ENCODE peak calls at places on chromosomes 7 and 10, in five cellular contexts. B is fibroblast of pulmonary artery, J is fibroblast of lung, N is fibroblast of mammary gland, U is prostate gland. W is an unnamed sample.

GRCh38 chr7:44224216-44224950 is 23.6 kb downstream of the YKT6 start:
- DNase-seq in N (no peak), J (no peak), U (no peak), B (no peak), W (peak)

GRCh38 chr10:30422296-30422695 is 11.7 kb upstream of the MAP3K8 start:
- DNase-seq in J (no peak), B (no peak), N (no peak), U (no peak), W (no peak)

GRCh38 chr7:102189756-102190155 is 96.9 kb upstream of the SH2B2 start:
- DNase-seq in J (no peak), N (no peak), U (no peak), B (no peak), W (no peak)

GRCh38 chr7:108456845-108457540 is 757 bp upstream of the NRCAM start:
- DNase-seq in U (no peak), B (no peak), J (no peak), N (no peak), W (no peak)

GRCh38 chr7:98514211-98515150 is 102.6 kb upstream of the NPTX2 start:
- DNase-seq in B (no peak), N (no peak), U (no peak), J (no peak), W (no peak)

GRCh38 chr7:140230517-140230861 is 53.7 kb upstream of the KDM7A start:
- DNase-seq in J (no peak), B (no peak), N (no peak), U (peak), W (no peak)

GRCh38 chr7:80135306-80136104 is 874 bp downstream of the GNAI1 start:
- DNase-seq in N (peak), J (peak), U (no peak), B (peak), W (peak)

GRCh38 chr10:114258274-114258840 is 19.3 kb downstream of the VWA2 start:
- DNase-seq in N (no peak), U (no peak), B (no peak), J (peak), W (no peak)

GRCh38 chr7:69739182-69739581 is 140.9 kb downstream of the AUTS2 start:
- DNase-seq in J (no peak), B (no peak), U (no peak), N (peak), W (peak)

GRCh38 chr7:79741684-79742083 is 288.2 kb upstream of the MAGI2 start:
- DNase-seq in J (no peak), U (no peak), N (peak), B (peak), W (no peak)

GRCh38 chr7:120272896-120273475 is at the start of gene KCND2:
- DNase-seq in J (peak), B (peak), N (peak), U (no peak), W (no peak)
- H3K4me3 ChIP-seq in J (peak), B (peak), N (peak), U (peak), W (peak)

GRCh38 chr10:26860026-26860541 is 674 bp downstream of the ABI1 start:
- DNase-seq in B (peak), J (peak), U (peak), N (peak), W (peak)

GRCh38 chr10:26859241-26860025 is 1.3 kb downstream of the ABI1 start:
- DNase-seq in J (peak), U (no peak), N (no peak), B (peak), W (peak)

GRCh38 chr10:26861326-26861998 is 704 bp upstream of the ABI1 start:
- DNase-seq in N (no peak), B (no peak), J (no peak), U (no peak), W (no peak)

GRCh38 chr10:26858707-26859034 is 2.1 kb downstream of the ABI1 start:
- DNase-seq in J (peak), U (peak), B (peak), N (peak), W (peak)

DNA sequence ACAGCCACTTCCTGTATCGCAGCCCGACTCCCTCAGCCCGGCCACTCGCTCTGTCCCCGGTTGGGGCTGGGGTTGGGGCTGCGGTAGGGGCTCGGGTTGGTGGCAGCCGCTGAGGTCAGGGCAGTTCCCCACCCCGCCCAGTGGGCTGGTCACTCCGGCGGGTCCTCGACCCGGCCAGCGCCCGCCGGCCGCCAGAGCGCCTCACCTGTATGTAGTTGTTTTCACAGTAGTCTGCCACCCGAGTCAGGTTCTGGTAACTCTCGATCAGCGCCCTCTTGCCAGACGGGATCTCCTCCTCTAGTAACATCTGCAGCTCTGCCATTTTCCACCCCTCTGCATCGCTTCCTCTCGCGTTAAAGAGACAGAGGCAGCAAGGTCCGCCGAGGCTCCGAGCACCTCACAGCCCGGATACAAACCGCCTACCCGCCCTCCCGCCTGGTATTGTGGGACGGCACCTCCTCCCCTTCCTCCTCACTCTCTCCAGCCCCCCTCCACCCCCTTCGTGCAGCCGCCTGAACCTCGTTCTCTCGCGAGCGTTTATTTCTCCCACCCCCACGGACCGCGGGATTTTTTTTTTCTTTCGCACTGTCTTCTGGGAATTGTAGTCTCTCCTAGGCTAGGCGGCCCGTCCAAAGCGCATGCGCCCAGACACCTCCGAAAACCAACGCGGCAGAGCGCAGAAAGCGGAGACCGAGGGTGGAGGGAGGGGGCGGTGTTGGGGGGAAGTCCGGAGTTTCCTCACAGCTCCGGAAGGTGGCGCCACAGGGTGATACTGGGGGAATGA is at the start of gene ABI1:
- DNase-seq in B (peak), U (peak), N (peak), J (peak), W (peak)
- TF ChIP-seq CTCF in B (peak), U (no peak), N (peak), J (peak), W (peak)

GRCh38 chr10:27503498-27504006 is 552 bp upstream of the RAB18 start:
- DNase-seq in J (no peak), U (no peak), B (no peak), N (no peak), W (no peak)
- H3K4me3 ChIP-seq in J (peak), U (peak), B (peak), N (peak), W (peak)

DNA sequence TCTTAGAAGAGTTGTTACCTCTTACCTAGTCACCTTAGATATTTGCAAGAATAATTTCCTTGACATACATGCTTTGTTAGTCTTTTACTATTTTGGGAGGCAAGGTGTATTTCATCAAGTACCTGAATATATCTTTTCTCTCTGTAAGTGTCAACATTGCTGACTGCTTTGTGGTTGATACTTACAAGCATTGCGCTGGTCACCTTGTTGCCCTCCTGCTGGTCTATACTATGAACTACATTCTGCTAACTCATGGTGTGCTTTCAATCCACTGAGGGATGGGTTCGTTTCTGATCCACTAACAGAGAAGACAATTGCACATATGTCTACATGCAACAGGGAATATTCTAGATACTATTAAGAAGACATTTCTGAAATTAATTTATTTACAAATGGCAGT is 837.8 kb upstream of the COBL start:
- DNase-seq in U (no peak), J (no peak), B (no peak), N (no peak), W (no peak)
- TF ChIP-seq CTCF in U (no peak), J (no peak), B (no peak), N (no peak), W (no peak)

DNA sequence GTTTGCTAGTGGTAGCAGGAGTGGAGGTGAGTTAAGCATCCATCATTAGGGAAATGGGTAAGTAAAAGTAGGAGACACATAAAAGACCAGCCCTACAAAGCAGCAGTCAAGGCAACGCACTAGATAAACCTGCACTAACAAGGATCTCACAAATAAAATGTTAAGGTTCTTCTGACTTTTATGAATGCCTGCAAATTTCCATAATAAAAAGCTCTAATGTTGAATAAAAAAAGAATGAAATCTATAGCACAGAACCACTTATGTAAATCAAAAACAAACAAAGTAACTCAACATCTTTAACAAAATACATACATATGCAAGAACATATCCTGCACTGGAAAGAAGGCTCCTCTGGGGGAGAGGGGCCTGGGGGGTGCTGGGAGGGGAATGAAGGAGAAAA is 4.6 kb downstream of the SGMS1 start:
- DNase-seq in N (no peak), J (no peak), U (no peak), B (no peak), W (no peak)
- H3K4me3 ChIP-seq in N (no peak), J (no peak), U (no peak), B (no peak), W (no peak)

DNA sequence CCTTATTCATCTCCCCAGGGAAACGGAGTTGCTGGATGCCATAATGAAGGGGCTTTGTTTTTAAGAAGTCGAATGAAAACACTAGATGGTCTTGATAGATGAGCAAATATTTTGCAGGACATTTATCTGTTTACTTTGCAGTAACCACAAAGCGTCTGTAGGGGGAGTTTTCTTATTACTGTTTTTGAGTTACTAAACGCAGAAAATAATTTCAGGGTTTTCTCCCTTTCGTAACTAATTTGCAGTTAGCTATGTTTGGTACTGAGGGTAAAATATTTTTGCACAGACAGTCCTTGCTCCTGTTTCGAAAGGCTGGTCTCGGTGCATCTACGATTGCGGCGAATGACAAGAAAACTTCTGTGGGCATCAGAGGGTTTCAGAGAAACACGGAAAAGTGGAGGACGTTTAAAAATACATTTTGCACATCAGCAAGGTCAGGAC is 505.6 kb upstream of the MKI67 start:
- DNase-seq in U (no peak), J (peak), B (peak), N (peak), W (no peak)
- TF ChIP-seq CTCF in U (peak), J (peak), B (peak), N (peak), W (peak)

DNA sequence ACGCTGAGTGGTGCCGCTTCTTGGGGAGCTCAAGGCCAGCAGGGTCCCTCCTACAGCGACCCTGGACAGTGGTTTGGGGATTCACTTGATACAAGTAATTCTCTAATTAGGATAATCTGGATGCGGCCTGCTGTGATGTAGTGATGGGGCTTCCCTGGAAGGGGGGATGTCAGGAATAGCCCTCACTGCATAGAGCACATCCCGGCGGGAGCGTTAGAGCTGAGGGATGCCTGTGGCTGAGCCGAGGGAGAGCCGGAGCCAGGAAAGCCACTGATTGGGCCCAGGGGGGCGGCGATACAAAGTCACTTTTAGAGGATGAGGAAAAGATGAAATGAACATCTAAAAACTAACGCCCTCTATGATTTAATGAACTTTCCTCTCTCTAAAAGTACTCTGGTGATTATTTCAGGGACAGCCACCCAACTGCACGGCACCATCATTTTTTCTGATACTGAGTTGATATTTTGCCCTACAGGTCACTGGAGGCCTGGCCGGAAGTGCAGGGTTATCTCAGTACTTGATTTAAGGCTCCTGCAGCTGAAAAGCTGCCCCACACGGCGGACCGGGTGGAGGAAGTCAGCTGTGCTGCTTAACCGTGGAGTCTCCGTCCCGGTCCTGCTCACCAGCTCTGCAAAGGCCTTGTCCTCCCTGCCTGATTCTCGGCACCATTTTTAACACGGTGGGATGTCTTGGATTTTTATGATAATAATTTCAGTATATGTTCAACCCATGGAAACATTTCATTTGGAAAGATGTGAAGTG is 518.8 kb downstream of the DNAJB6 start:
- DNase-seq in U (no peak), N (no peak), J (no peak), B (no peak), W (no peak)
- H3K4me3 ChIP-seq in U (no peak), N (no peak), J (no peak), B (no peak), W (no peak)

GRCh38 chr10:78407009-78407711 is 373.5 kb downstream of the RPS24 start:
- DNase-seq in N (peak), J (peak), U (peak), B (peak), W (peak)
- TF ChIP-seq CTCF in N (no peak), J (no peak), U (no peak), B (no peak), W (no peak)

GRCh38 chr7:1842321-1843221 is 172.5 kb downstream of the ELFN1 start:
- DNase-seq in U (no peak), N (no peak), J (peak), B (no peak), W (no peak)
- H3K4me3 ChIP-seq in U (no peak), N (no peak), J (no peak), B (no peak), W (no peak)

W was measured in bronchial epithelial cell.